ENCODE peak calls at places on chromosomes 11 and 22, in six cellular contexts. Z is H1, G is neuronal stem cell, J is IMR-90, N is trophoblast cell, P is H9. X is an unnamed sample.

GRCh38 chr11:17703951-17704350 is 15.4 kb upstream of the MYOD1 start:
- DNase-seq in Z (no peak), G (no peak), J (peak; percentile 42), N (no peak), P (no peak), X (no peak)

GRCh38 chr11:3807856-3808845 is at the start of gene PGAP2:
- DNase-seq in Z (peak; percentile 90), G (peak; percentile 64), J (peak; percentile 35), N (peak; percentile 64), P (peak; percentile 89), X (peak; percentile 67)

GRCh38 chr11:115930886-115931537 is 426.8 kb upstream of the CADM1 start:
- DNase-seq in Z (no peak), G (no peak), J (no peak), N (no peak), P (no peak), X (no peak)

GRCh38 chr11:73308003-73308962 is at the start of gene ARHGEF17:
- DNase-seq in Z (peak; percentile 87), G (peak; percentile 90), J (peak; percentile 76), N (no peak), P (peak; percentile 89), X (peak; percentile 91)

GRCh38 chr11:4543561-4543960 is 1.4 kb upstream of the OR52M1 start:
- DNase-seq in Z (no peak), G (no peak), J (no peak), N (no peak), P (no peak), X (no peak)

GRCh38 chr11:121909571-121909970 is 206.4 kb downstream of the BLID start:
- DNase-seq in Z (no peak), G (no peak), J (no peak), N (no peak), P (no peak), X (peak; percentile 7)

GRCh38 chr11:101428918-101429317 is 154.9 kb downstream of the TRPC6 start:
- DNase-seq in Z (no peak), G (no peak), J (peak; percentile 54), N (no peak), P (peak; percentile 43), X (peak; percentile 57)

GRCh38 chr22:45226681-45227186 is 14.0 kb downstream of the KIAA0930 start:
- DNase-seq in Z (no peak), G (no peak), J (no peak), N (no peak), P (peak; percentile 18), X (no peak)

GRCh38 chr11:71086687-71087258 is 165.6 kb downstream of the SHANK2 start:
- DNase-seq in Z (peak; percentile 78), G (peak; percentile 38), J (peak; percentile 10), N (peak; percentile 66), P (peak; percentile 81), X (peak; percentile 24)

GRCh38 chr22:44623771-44624510 is 78.1 kb upstream of the PRR5 start:
- DNase-seq in Z (peak; percentile 72), G (no peak), J (peak; percentile 22), N (no peak), P (peak; percentile 50), X (peak; percentile 39)

GRCh38 chr11:60944504-60945294 is 7.3 kb downstream of the SLC15A3 start:
- DNase-seq in Z (no peak), G (no peak), J (no peak), N (no peak), P (no peak), X (no peak)

GRCh38 chr11:15519124-15519791 is 404.5 kb downstream of the INSC start:
- DNase-seq in Z (no peak), G (no peak), J (no peak), N (no peak), P (no peak), X (no peak)

GRCh38 chr22:24402460-24403192 is 24.8 kb upstream of the ADORA2A start:
- DNase-seq in Z (no peak), G (no peak), J (peak; percentile 94), N (peak; percentile 54), P (no peak), X (peak; percentile 94)

GRCh38 chr11:48033918-48034341 is 53.6 kb downstream of the PTPRJ start:
- DNase-seq in Z (no peak), G (no peak), J (no peak), N (no peak), P (no peak), X (no peak)

GRCh38 chr22:42365337-42365865 is 66.8 kb downstream of the NFAM1 start:
- DNase-seq in Z (no peak), G (no peak), J (no peak), N (peak; percentile 73), P (peak; percentile 66), X (no peak)

GRCh38 chr11:116276051-116277044 is 496.4 kb downstream of the BUD13 start:
- DNase-seq in Z (peak; percentile 99), G (peak; percentile 86), J (peak; percentile 30), N (peak; percentile 84), P (peak; percentile 94), X (peak; percentile 34)

GRCh38 chr22:25402501-25403283 is 161.8 kb upstream of the GRK3 start:
- DNase-seq in Z (no peak), G (no peak), J (peak; percentile 59), N (no peak), P (no peak), X (peak; percentile 36)

GRCh38 chr11:126892781-126893180 is 107.8 kb downstream of the KIRREL3 start:
- DNase-seq in Z (no peak), G (no peak), J (no peak), N (no peak), P (no peak), X (no peak)

GRCh38 chr11:133746663-133747306 is 98.5 kb downstream of the SPATA19 start:
- DNase-seq in Z (no peak), G (no peak), J (no peak), N (no peak), P (no peak), X (no peak)

GRCh38 chr11:64845125-64845735 is 777 bp upstream of the CDC42BPG start:
- DNase-seq in Z (no peak), G (no peak), J (no peak), N (no peak), P (no peak), X (no peak)

GRCh38 chr11:102798012-102798746 is at the start of gene MMP1:
- DNase-seq in Z (no peak), G (no peak), J (peak; percentile 90), N (no peak), P (no peak), X (peak; percentile 89)

GRCh38 chr11:8209208-8209807 is 40.5 kb upstream of the RIC3 start:
- DNase-seq in Z (peak; percentile 92), G (no peak), J (no peak), N (no peak), P (peak; percentile 67), X (no peak)

GRCh38 chr11:62546244-62546936 is at the start of gene AHNAK:
- DNase-seq in Z (peak; percentile 79), G (peak; percentile 61), J (peak; percentile 52), N (peak; percentile 77), P (peak; percentile 73), X (peak; percentile 75)

GRCh38 chr22:39284142-39284980 is 35.1 kb downstream of the RPL3 start:
- DNase-seq in Z (no peak), G (no peak), J (no peak), N (no peak), P (no peak), X (no peak)

GRCh38 chr22:19376247-19376646 is 55.3 kb downstream of the HIRA start:
- DNase-seq in Z (no peak), G (no peak), J (no peak), N (no peak), P (no peak), X (no peak)

GRCh38 chr22:41009222-41009948 is 58.2 kb downstream of the RBX1 start:
- DNase-seq in Z (no peak), G (no peak), J (peak; percentile 91), N (no peak), P (no peak), X (no peak)

GRCh38 chr11:4665424-4665823 is 21.6 kb downstream of the OR51E1 start:
- DNase-seq in Z (no peak), G (no peak), J (peak; percentile 76), N (no peak), P (no peak), X (peak; percentile 3)

GRCh38 chr11:11027271-11027670 is 169.4 kb upstream of the ZBED5 start:
- DNase-seq in Z (no peak), G (no peak), J (peak; percentile 85), N (peak; percentile 57), P (no peak), X (peak; percentile 58)

GRCh38 chr11:76670475-76671235 is at the start of gene LRRC32:
- DNase-seq in Z (peak; percentile 77), G (peak; percentile 38), J (no peak), N (peak; percentile 49), P (peak; percentile 56), X (no peak)

GRCh38 chr22:42179616-42180015 is 49.0 kb upstream of the CYP2D6 start:
- DNase-seq in Z (no peak), G (no peak), J (peak; percentile 88), N (no peak), P (no peak), X (peak; percentile 51)

GRCh38 chr11:22625448-22626287 is at the start of gene FANCF:
- DNase-seq in Z (peak; percentile 89), G (peak; percentile 97), J (peak; percentile 99), N (peak; percentile 97), P (peak; percentile 97), X (peak; percentile 99)
- H4K8ac ChIP-seq in Z (peak within 1 kb of the TSS; percentile 99), G (no peak within 1 kb of the TSS), J (peak within 1 kb of the TSS; percentile 87), N (peak within 1 kb of the TSS; percentile 97), P (peak within 1 kb of the TSS; percentile 17), X (peak within 1 kb of the TSS; percentile 91)

DNA sequence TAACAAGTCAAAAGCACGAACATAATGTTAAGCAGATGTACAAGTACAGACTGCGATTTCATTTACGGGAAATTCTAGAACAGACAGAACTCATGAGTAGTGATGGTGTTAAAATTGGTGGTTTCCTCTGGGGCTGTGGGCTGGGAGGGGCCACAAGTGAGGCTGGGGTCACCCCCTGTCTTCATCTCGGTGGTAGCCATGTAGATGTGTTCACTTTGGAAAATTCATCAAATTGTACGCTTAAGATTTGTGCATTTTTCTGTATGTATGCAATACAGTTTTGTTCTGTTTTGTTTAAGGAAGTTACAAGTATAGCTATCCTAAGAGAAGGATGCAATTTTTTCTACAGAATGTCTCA is 504 bp upstream of the ASCC2 start:
- DNase-seq in Z (no peak), G (no peak), J (no peak), N (no peak), P (no peak), X (no peak)
- H4K8ac ChIP-seq in Z (no peak overlapping the region), G (no peak overlapping the region), J (peak overlapping the region; percentile 85), N (peak overlapping the region; percentile 94), P (no peak overlapping the region), X (peak overlapping the region; percentile 80)

GRCh38 chr11:2399488-2400068 is 972 bp upstream of the TSSC4 start:
- DNase-seq in Z (peak; percentile 62), G (no peak), J (no peak), N (peak; percentile 4), P (peak; percentile 70), X (no peak)
- H4K8ac ChIP-seq in Z (peak overlapping the region; percentile 83), G (peak overlapping the region; percentile 72), J (peak overlapping the region; percentile 78), N (peak overlapping the region; percentile 98), P (no peak overlapping the region), X (peak overlapping the region; percentile 96)

GRCh38 chr11:129280027-129280811 is 88.1 kb upstream of the ARHGAP32 start:
- DNase-seq in Z (no peak), G (no peak), J (peak; percentile 65), N (no peak), P (no peak), X (peak; percentile 12)

GRCh38 chr11:129277216-129277838 is 85.2 kb upstream of the ARHGAP32 start:
- DNase-seq in Z (no peak), G (no peak), J (peak; percentile 20), N (no peak), P (no peak), X (peak; percentile 18)

GRCh38 chr11:129281471-129282268 is 89.5 kb upstream of the ARHGAP32 start:
- DNase-seq in Z (no peak), G (no peak), J (no peak), N (no peak), P (no peak), X (no peak)

GRCh38 chr11:129278586-129279319 is 86.6 kb upstream of the ARHGAP32 start:
- DNase-seq in Z (no peak), G (peak; percentile 18), J (no peak), N (peak; percentile 14), P (no peak), X (peak; percentile 42)

GRCh38 chr11:129279326-129280026 is 87.4 kb upstream of the ARHGAP32 start:
- DNase-seq in Z (peak; percentile 81), G (peak; percentile 79), J (peak; percentile 67), N (peak; percentile 65), P (peak; percentile 81), X (peak; percentile 76)
- H4K8ac ChIP-seq in Z (no peak overlapping the region), G (no peak overlapping the region), J (peak overlapping the region; percentile 5), N (peak overlapping the region; percentile 81), P (no peak overlapping the region), X (peak overlapping the region; percentile 92)

X was measured in mesenchymal stem cell.